ENCODE peak calls at places on chromosomes 6 and 20, in five cellular contexts. F is A549, G is upper lobe of left lung, D is K562, R is GM12878. H is an unnamed sample.

GRCh38 chr6:5782783-5783567 is 223.8 kb downstream of the NRN1 start:
- ATAC-seq in F (no peak), G (no peak), D (peak; percentile 35), R (no peak), H (no peak)

GRCh38 chr20:14337400-14338171 is at the start of gene FLRT3:
- ATAC-seq in F (peak; percentile 99), G (peak; percentile 96), D (no peak), R (peak; percentile 93), H (peak; percentile 95)

GRCh38 chr20:1293641-1294379 is 27.7 kb downstream of the SNPH start:
- ATAC-seq in F (no peak), G (no peak), D (no peak), R (no peak), H (no peak)

GRCh38 chr6:15016813-15017212 is 229.1 kb upstream of the JARID2 start:
- ATAC-seq in F (no peak), G (no peak), D (no peak), R (no peak), H (no peak)

GRCh38 chr6:12909828-12910227 is 193.3 kb downstream of the PHACTR1 start:
- ATAC-seq in F (no peak), G (no peak), D (no peak), R (no peak), H (no peak)

GRCh38 chr6:149541139-149541538 is 4.7 kb downstream of the PPIL4 start:
- ATAC-seq in F (no peak), G (no peak), D (no peak), R (no peak), H (no peak)

GRCh38 chr6:2792330-2792729 is 27.1 kb downstream of the WRNIP1 start:
- ATAC-seq in F (no peak), G (no peak), D (no peak), R (no peak), H (no peak)

GRCh38 chr20:18985551-18985950 is 172.0 kb downstream of the SCP2D1 start:
- ATAC-seq in F (no peak), G (no peak), D (no peak), R (peak; percentile 83), H (no peak)

GRCh38 chr6:161941565-161941964 is 667.7 kb upstream of the AGPAT4 start:
- ATAC-seq in F (no peak), G (no peak), D (no peak), R (no peak), H (no peak)

GRCh38 chr6:12137480-12137879 is 125.4 kb downstream of the HIVEP1 start:
- ATAC-seq in F (peak; percentile 68), G (no peak), D (peak; percentile 72), R (no peak), H (peak; percentile 50)

GRCh38 chr20:1328680-1329330 is at the start of gene SDCBP2:
- ATAC-seq in F (no peak), G (peak; percentile 38), D (no peak), R (no peak), H (no peak)

GRCh38 chr20:37349517-37350491 is 3.9 kb downstream of the SRC start:
- ATAC-seq in F (no peak), G (peak; percentile 49), D (no peak), R (peak; percentile 9), H (no peak)

GRCh38 chr6:63451238-63451637 is 121.0 kb upstream of the LOC128125822 start:
- ATAC-seq in F (no peak), G (no peak), D (no peak), R (no peak), H (no peak)

GRCh38 chr6:21479140-21479539 is 114.4 kb upstream of the SOX4 start:
- ATAC-seq in F (no peak), G (no peak), D (no peak), R (no peak), H (no peak)

GRCh38 chr20:43976577-43976976 is 61.9 kb downstream of the TOX2 start:
- ATAC-seq in F (no peak), G (no peak), D (no peak), R (no peak), H (no peak)

GRCh38 chr20:602357-602970 is 7.6 kb downstream of the TCF15 start:
- ATAC-seq in F (no peak), G (no peak), D (no peak), R (no peak), H (peak; percentile 42)

GRCh38 chr6:158122048-158122447 is 46.0 kb downstream of the SERAC1 start:
- ATAC-seq in F (no peak), G (no peak), D (peak; percentile 36), R (no peak), H (no peak)

GRCh38 chr6:35754452-35755321 is 17.9 kb downstream of the ARMC12 start:
- ATAC-seq in F (peak; percentile 54), G (no peak), D (no peak), R (no peak), H (no peak)

GRCh38 chr20:37680420-37680819 is 13.4 kb upstream of the CTNNBL1 start:
- ATAC-seq in F (no peak), G (no peak), D (no peak), R (no peak), H (no peak)

GRCh38 chr20:9269280-9269971 is 200.5 kb downstream of the PLCB4 start:
- ATAC-seq in F (no peak), G (no peak), D (no peak), R (no peak), H (no peak)

GRCh38 chr6:124989136-124989983 is 27.1 kb downstream of the RNF217 start:
- ATAC-seq in F (no peak), G (no peak), D (no peak), R (no peak), H (no peak)

GRCh38 chr6:16950311-16950710 is 151.5 kb upstream of the STMND1 start:
- ATAC-seq in F (no peak), G (no peak), D (no peak), R (no peak), H (no peak)
- H3K27ac ChIP-seq in F (no peak overlapping the region), G (no peak overlapping the region), D (no peak overlapping the region), R (no peak overlapping the region), H (no peak overlapping the region)

GRCh38 chr20:62926229-62927127 is at the start of gene DIDO1:
- ATAC-seq in F (peak; percentile 89), G (peak; percentile 93), D (peak; percentile 87), R (peak; percentile 82), H (peak; percentile 93)
- H3K4me1 ChIP-seq in F (peaks cover 38% of the 10 kb centered on the region), G (peaks cover 59% of the 10 kb centered on the region), D (peaks cover 44% of the 10 kb centered on the region), R (peaks cover 19% of the 10 kb centered on the region), H (no peaks in the 10 kb centered on the region)

GRCh38 chr6:163404825-163405265 is 9.7 kb upstream of the QKI start:
- ATAC-seq in F (no peak), G (peak; percentile 71), D (peak; percentile 32), R (no peak), H (peak; percentile 79)
- TF ChIP-seq EP300 in F (no peak), G (no peak), D (no peak), R (no peak), H (no peak)

DNA sequence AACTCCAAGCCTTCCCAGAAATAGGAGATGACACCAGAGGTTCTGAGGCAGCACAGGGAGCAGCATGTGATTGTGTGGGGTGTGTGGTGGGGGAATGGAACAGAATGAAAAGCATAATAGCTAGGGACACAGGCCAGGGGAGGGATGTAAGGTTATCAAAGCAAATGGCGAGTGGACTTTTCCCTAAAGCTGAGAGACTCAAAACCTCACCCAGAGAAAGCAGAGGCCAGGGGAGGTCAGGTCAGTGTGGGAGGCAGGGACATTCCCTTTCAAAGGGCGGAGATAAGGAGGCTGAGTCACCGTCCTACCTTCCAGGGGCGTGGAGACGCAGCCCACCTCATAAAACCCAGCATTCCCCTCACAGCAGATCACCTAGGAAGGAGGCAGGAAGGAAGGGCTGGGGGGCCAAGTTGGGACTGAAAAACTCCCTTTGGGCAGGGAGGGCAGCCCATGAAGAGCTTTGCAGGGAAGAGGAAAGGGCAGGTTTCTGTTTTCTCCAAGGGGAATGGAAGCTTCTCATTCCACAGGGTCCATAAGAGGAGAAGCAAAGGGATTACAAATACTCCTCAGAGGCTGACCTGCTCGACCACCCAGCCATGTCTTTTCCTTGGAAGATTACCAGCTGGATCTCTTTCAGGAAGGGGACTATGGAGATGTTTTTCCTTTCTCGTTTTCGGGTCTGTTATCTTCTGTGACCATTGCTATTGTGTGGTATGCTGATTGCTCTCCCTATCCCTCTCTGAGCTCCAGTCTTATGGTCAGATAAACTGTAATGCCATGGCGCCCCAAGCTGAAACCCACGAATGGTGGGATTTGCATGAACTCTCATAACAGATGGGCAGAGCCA is 9.6 kb upstream of the LY6G5C start:
- ATAC-seq in F (peak; percentile 29), G (no peak), D (peak; percentile 83), R (no peak), H (no peak)
- H3K27ac ChIP-seq in F (no peak overlapping the region), G (no peak overlapping the region), D (peak overlapping the region; percentile 88), R (no peak overlapping the region), H (no peak overlapping the region)

GRCh38 chr6:42021847-42022754 is 28.2 kb upstream of the TAF8 start:
- ATAC-seq in F (no peak), G (no peak), D (no peak), R (peak; percentile 36), H (no peak)
- H3K4me1 ChIP-seq in F (peaks cover 6% of the 10 kb centered on the region), G (peaks cover 18% of the 10 kb centered on the region), D (peaks cover 49% of the 10 kb centered on the region), R (peaks cover 60% of the 10 kb centered on the region), H (peaks cover 12% of the 10 kb centered on the region)

GRCh38 chr6:33711140-33712129 is at the start of gene UQCC2:
- ATAC-seq in F (peak; percentile 97), G (peak; percentile 97), D (peak; percentile 98), R (peak; percentile 97), H (peak; percentile 99)
- TF ChIP-seq EP300 in F (no peak), G (no peak), D (peak; percentile 21), R (no peak), H (no peak)

GRCh38 chr6:155030148-155030720 is 35.1 kb downstream of the TIAM2 start:
- ATAC-seq in F (no peak), G (no peak), D (no peak), R (no peak), H (no peak)
- H3K27ac ChIP-seq in F (no peak overlapping the region), G (no peak overlapping the region), D (no peak overlapping the region), R (no peak overlapping the region), H (no peak overlapping the region)